ENCODE peak calls at places on chromosome 13, in seven cellular contexts. One of them, this sample, is unnamed. For H3K9me3, the result is how much of the 10 kb centered on the place peaks cover.

GRCh38 chr13:108495686-108496363 is 133.6 kb upstream of the MYO16 start:
- DNase-seq in HCT116: no peak
- DNase-seq in K562: no peak
- DNase-seq in GM12878: no peak
- DNase-seq in endothelial cell of umbilical vein: no peak
- DNase-seq in H1: no peak
- DNase-seq in HepG2: no peak
- DNase-seq in this sample: no peak

GRCh38 chr13:20301391-20302071 is 69.4 kb upstream of the GJB6 start:
- DNase-seq in HCT116: no peak
- DNase-seq in K562: no peak
- DNase-seq in GM12878: no peak
- DNase-seq in endothelial cell of umbilical vein: no peak
- DNase-seq in H1: no peak
- DNase-seq in HepG2: no peak
- DNase-seq in this sample: no peak

GRCh38 chr13:114272977-114273376 is 8.4 kb upstream of the UPF3A start:
- DNase-seq in HCT116: no peak
- DNase-seq in K562: no peak
- DNase-seq in GM12878: no peak
- DNase-seq in endothelial cell of umbilical vein: peak
- DNase-seq in H1: no peak
- DNase-seq in HepG2: no peak
- DNase-seq in this sample: no peak

GRCh38 chr13:114015608-114016295 is 41.9 kb upstream of the C13orf46 start:
- DNase-seq in HCT116: no peak
- DNase-seq in K562: no peak
- DNase-seq in GM12878: no peak
- DNase-seq in endothelial cell of umbilical vein: no peak
- DNase-seq in H1: no peak
- DNase-seq in HepG2: no peak
- DNase-seq in this sample: no peak

GRCh38 chr13:72643339-72643989 is 84.0 kb downstream of the MZT1 start:
- DNase-seq in HCT116: peak
- DNase-seq in K562: peak
- DNase-seq in GM12878: no peak
- DNase-seq in endothelial cell of umbilical vein: peak
- DNase-seq in H1: no peak
- DNase-seq in HepG2: peak
- DNase-seq in this sample: peak

GRCh38 chr13:37023871-37024270 is 23.3 kb downstream of the EXOSC8 start:
- DNase-seq in HCT116: no peak
- DNase-seq in K562: no peak
- DNase-seq in GM12878: no peak
- DNase-seq in endothelial cell of umbilical vein: no peak
- DNase-seq in H1: no peak
- DNase-seq in HepG2: no peak
- DNase-seq in this sample: no peak

GRCh38 chr13:30371649-30372265 is 50.5 kb upstream of the UBE2L5 start:
- DNase-seq in HCT116: peak
- DNase-seq in K562: no peak
- DNase-seq in GM12878: peak
- DNase-seq in endothelial cell of umbilical vein: peak
- DNase-seq in H1: no peak
- DNase-seq in HepG2: peak
- DNase-seq in this sample: no peak

GRCh38 chr13:98217597-98217996 is 40.5 kb upstream of the RNF113B start:
- DNase-seq in HCT116: no peak
- DNase-seq in K562: no peak
- DNase-seq in GM12878: no peak
- DNase-seq in endothelial cell of umbilical vein: no peak
- DNase-seq in H1: no peak
- DNase-seq in HepG2: no peak
- DNase-seq in this sample: no peak

GRCh38 chr13:109677206-109677605 is 109.2 kb downstream of the IRS2 start:
- DNase-seq in HCT116: no peak
- DNase-seq in K562: no peak
- DNase-seq in GM12878: no peak
- DNase-seq in endothelial cell of umbilical vein: no peak
- DNase-seq in H1: no peak
- DNase-seq in HepG2: no peak
- DNase-seq in this sample: no peak

GRCh38 chr13:30864352-30865130 is 41.5 kb upstream of the MEDAG start:
- DNase-seq in HCT116: no peak
- DNase-seq in K562: no peak
- DNase-seq in GM12878: no peak
- DNase-seq in endothelial cell of umbilical vein: peak
- DNase-seq in H1: no peak
- DNase-seq in HepG2: no peak
- DNase-seq in this sample: no peak

GRCh38 chr13:51776179-51776578 is 27.8 kb downstream of the DHRS12 start:
- DNase-seq in HCT116: no peak
- DNase-seq in K562: no peak
- DNase-seq in GM12878: no peak
- DNase-seq in endothelial cell of umbilical vein: no peak
- DNase-seq in H1: no peak
- DNase-seq in HepG2: no peak
- DNase-seq in this sample: no peak

GRCh38 chr13:113792236-113792770 is 33.3 kb downstream of the TMEM255B start:
- DNase-seq in HCT116: no peak
- DNase-seq in K562: no peak
- DNase-seq in GM12878: no peak
- DNase-seq in endothelial cell of umbilical vein: no peak
- DNase-seq in H1: no peak
- DNase-seq in HepG2: no peak
- DNase-seq in this sample: no peak

GRCh38 chr13:97502691-97503090 is 68.7 kb downstream of the RAP2A start:
- DNase-seq in HCT116: no peak
- DNase-seq in K562: no peak
- DNase-seq in GM12878: no peak
- DNase-seq in endothelial cell of umbilical vein: no peak
- DNase-seq in H1: no peak
- DNase-seq in HepG2: no peak
- DNase-seq in this sample: no peak

GRCh38 chr13:111984349-111984748 is 82.6 kb upstream of the SOX1 start:
- DNase-seq in HCT116: no peak
- DNase-seq in K562: no peak
- DNase-seq in GM12878: no peak
- DNase-seq in endothelial cell of umbilical vein: no peak
- DNase-seq in H1: no peak
- DNase-seq in HepG2: no peak
- DNase-seq in this sample: no peak
- TF ChIP-seq POLR2AphosphoS5 in HCT116: no peak
- TF ChIP-seq POLR2AphosphoS5 in K562: no peak
- TF ChIP-seq POLR2AphosphoS5 in GM12878: no peak
- TF ChIP-seq POLR2AphosphoS5 in endothelial cell of umbilical vein: no peak
- TF ChIP-seq POLR2AphosphoS5 in H1: no peak
- TF ChIP-seq POLR2AphosphoS5 in HepG2: no peak
- TF ChIP-seq POLR2AphosphoS5 in this sample: no peak

GRCh38 chr13:77915676-77916075 is 3.0 kb downstream of the EDNRB start:
- DNase-seq in HCT116: no peak
- DNase-seq in K562: no peak
- DNase-seq in GM12878: no peak
- DNase-seq in endothelial cell of umbilical vein: no peak
- DNase-seq in H1: no peak
- DNase-seq in HepG2: no peak
- DNase-seq in this sample: no peak

GRCh38 chr13:77918391-77919261 is at the start of gene EDNRB:
- DNase-seq in HCT116: no peak
- DNase-seq in K562: no peak
- DNase-seq in GM12878: no peak
- DNase-seq in endothelial cell of umbilical vein: peak
- DNase-seq in H1: peak
- DNase-seq in HepG2: no peak
- DNase-seq in this sample: no peak

GRCh38 chr13:77925616-77926015 is 7.0 kb upstream of the EDNRB start:
- DNase-seq in HCT116: no peak
- DNase-seq in K562: no peak
- DNase-seq in GM12878: no peak
- DNase-seq in endothelial cell of umbilical vein: no peak
- DNase-seq in H1: no peak
- DNase-seq in HepG2: no peak
- DNase-seq in this sample: no peak

GRCh38 chr13:77916481-77916880 is 2.1 kb downstream of the EDNRB start:
- DNase-seq in HCT116: no peak
- DNase-seq in K562: no peak
- DNase-seq in GM12878: no peak
- DNase-seq in endothelial cell of umbilical vein: no peak
- DNase-seq in H1: no peak
- DNase-seq in HepG2: no peak
- DNase-seq in this sample: no peak

GRCh38 chr13:77919351-77920294 is 992 bp upstream of the EDNRB start:
- DNase-seq in HCT116: no peak
- DNase-seq in K562: no peak
- DNase-seq in GM12878: no peak
- DNase-seq in endothelial cell of umbilical vein: peak
- DNase-seq in H1: peak
- DNase-seq in HepG2: no peak
- DNase-seq in this sample: no peak
- TF ChIP-seq EZH2 in HCT116: no peak
- TF ChIP-seq EZH2 in K562: no peak
- TF ChIP-seq EZH2 in GM12878: no peak
- TF ChIP-seq EZH2 in endothelial cell of umbilical vein: no peak
- TF ChIP-seq EZH2 in H1: no peak
- TF ChIP-seq EZH2 in HepG2: no peak
- TF ChIP-seq EZH2 in this sample: no peak

GRCh38 chr13:48070942-48071341 is 24.0 kb downstream of the MED4 start:
- DNase-seq in HCT116: no peak
- DNase-seq in K562: no peak
- DNase-seq in GM12878: no peak
- DNase-seq in endothelial cell of umbilical vein: no peak
- DNase-seq in H1: no peak
- DNase-seq in HepG2: no peak
- DNase-seq in this sample: no peak

GRCh38 chr13:48068036-48068435 is 26.9 kb downstream of the MED4 start:
- DNase-seq in HCT116: no peak
- DNase-seq in K562: no peak
- DNase-seq in GM12878: no peak
- DNase-seq in endothelial cell of umbilical vein: no peak
- DNase-seq in H1: no peak
- DNase-seq in HepG2: peak
- DNase-seq in this sample: no peak

GRCh38 chr13:48068952-48069351 is 26.0 kb downstream of the MED4 start:
- DNase-seq in HCT116: no peak
- DNase-seq in K562: no peak
- DNase-seq in GM12878: no peak
- DNase-seq in endothelial cell of umbilical vein: no peak
- DNase-seq in H1: no peak
- DNase-seq in HepG2: no peak
- DNase-seq in this sample: no peak

GRCh38 chr13:48072304-48072703 is 22.6 kb downstream of the MED4 start:
- DNase-seq in HCT116: no peak
- DNase-seq in K562: no peak
- DNase-seq in GM12878: no peak
- DNase-seq in endothelial cell of umbilical vein: no peak
- DNase-seq in H1: no peak
- DNase-seq in HepG2: no peak
- DNase-seq in this sample: no peak

DNA sequence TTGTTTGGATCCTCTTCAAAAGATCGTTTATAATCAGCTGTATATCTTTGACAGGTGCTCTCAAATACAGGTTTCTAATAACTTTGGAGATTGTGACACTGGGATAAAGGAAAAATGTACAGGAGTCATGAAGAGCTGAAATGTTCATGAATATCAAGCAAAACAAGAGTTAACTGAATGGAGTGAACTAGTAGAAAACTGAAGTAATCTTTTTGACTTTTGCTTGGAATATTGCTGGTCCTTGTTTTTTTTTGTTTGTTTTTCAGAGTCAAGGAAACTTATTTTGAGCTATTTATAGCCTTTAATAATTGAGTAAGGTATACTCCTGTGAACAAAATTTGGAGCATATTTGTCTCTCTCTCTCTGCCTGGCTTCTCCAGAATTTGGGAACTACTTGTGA is 25.3 kb downstream of the MED4 start:
- DNase-seq in HCT116: no peak
- DNase-seq in K562: no peak
- DNase-seq in GM12878: no peak
- DNase-seq in endothelial cell of umbilical vein: no peak
- DNase-seq in H1: no peak
- DNase-seq in HepG2: no peak
- DNase-seq in this sample: no peak
- H3K9me3 ChIP-seq in HCT116: under half
- H3K9me3 ChIP-seq in K562: under half
- H3K9me3 ChIP-seq in GM12878: under half
- H3K9me3 ChIP-seq in endothelial cell of umbilical vein: under half
- H3K9me3 ChIP-seq in H1: half or more
- H3K9me3 ChIP-seq in HepG2: under half
- H3K9me3 ChIP-seq in this sample: under half

GRCh38 chr13:28621439-28621838 is 37.5 kb upstream of the POMP start:
- DNase-seq in HCT116: no peak
- DNase-seq in K562: no peak
- DNase-seq in GM12878: no peak
- DNase-seq in endothelial cell of umbilical vein: no peak
- DNase-seq in H1: no peak
- DNase-seq in HepG2: no peak
- DNase-seq in this sample: no peak

GRCh38 chr13:28620011-28620830 is 38.7 kb upstream of the POMP start:
- DNase-seq in HCT116: no peak
- DNase-seq in K562: no peak
- DNase-seq in GM12878: no peak
- DNase-seq in endothelial cell of umbilical vein: no peak
- DNase-seq in H1: no peak
- DNase-seq in HepG2: no peak
- DNase-seq in this sample: no peak

GRCh38 chr13:28623782-28624706 is 34.9 kb upstream of the POMP start:
- DNase-seq in HCT116: no peak
- DNase-seq in K562: no peak
- DNase-seq in GM12878: no peak
- DNase-seq in endothelial cell of umbilical vein: no peak
- DNase-seq in H1: no peak
- DNase-seq in HepG2: no peak
- DNase-seq in this sample: no peak

GRCh38 chr13:28624707-28625432 is 34.1 kb upstream of the POMP start:
- DNase-seq in HCT116: no peak
- DNase-seq in K562: no peak
- DNase-seq in GM12878: no peak
- DNase-seq in endothelial cell of umbilical vein: no peak
- DNase-seq in H1: no peak
- DNase-seq in HepG2: no peak
- DNase-seq in this sample: no peak

GRCh38 chr13:28622286-28622685 is 36.6 kb upstream of the POMP start:
- DNase-seq in HCT116: no peak
- DNase-seq in K562: no peak
- DNase-seq in GM12878: no peak
- DNase-seq in endothelial cell of umbilical vein: no peak
- DNase-seq in H1: no peak
- DNase-seq in HepG2: no peak
- DNase-seq in this sample: no peak
- TF ChIP-seq POLR2AphosphoS5 in HCT116: no peak
- TF ChIP-seq POLR2AphosphoS5 in K562: no peak
- TF ChIP-seq POLR2AphosphoS5 in GM12878: no peak
- TF ChIP-seq POLR2AphosphoS5 in endothelial cell of umbilical vein: no peak
- TF ChIP-seq POLR2AphosphoS5 in H1: no peak
- TF ChIP-seq POLR2AphosphoS5 in HepG2: no peak
- TF ChIP-seq POLR2AphosphoS5 in this sample: no peak